ENCODE peak calls at places on chromosomes 16 and 17, in six cellular contexts. I is astrocyte of the spinal cord; F is neural crest cell; O is AG10803; M is activated CD8-positive, alpha-beta T cell treated with anti-CD3 and anti-CD28 coated beads for 36 hours; D is caudate nucleus. S is an unnamed sample.

GRCh38 chr16:4601317-4602186 is 13.1 kb downstream of the UBALD1 start:
- DNase-seq in F (no peak), I (no peak), O (peak), M (no peak), D (peak), S (no peak)

GRCh38 chr17:3015890-3016289 is 47.5 kb downstream of the OR1D5 start:
- DNase-seq in O (peak), I (no peak), F (no peak), M (no peak), D (no peak), S (no peak)

GRCh38 chr17:39261286-39261685 is 35.5 kb upstream of the STAC2 start:
- DNase-seq in M (peak), D (no peak), O (no peak), F (no peak), I (no peak), S (no peak)

GRCh38 chr17:66667491-66668030 is 167.4 kb upstream of the CACNG5 start:
- DNase-seq in M (peak), O (no peak), F (no peak), I (no peak), D (no peak), S (no peak)

GRCh38 chr17:81810476-81810875 is 6.5 kb downstream of the GCGR start:
- DNase-seq in F (no peak), D (no peak), O (no peak), M (no peak), I (no peak), S (no peak)

GRCh38 chr16:56615353-56615752 is 7.0 kb downstream of the MT2A start:
- DNase-seq in D (no peak), O (no peak), I (no peak), F (no peak), M (no peak), S (no peak)

GRCh38 chr16:11583889-11584565 is 2.7 kb downstream of the LITAF start:
- DNase-seq in F (no peak), O (no peak), D (no peak), M (peak), I (no peak), S (no peak)

GRCh38 chr17:50361561-50362480 is 11.2 kb downstream of the MRPL27 start:
- DNase-seq in D (peak), O (peak), F (peak), M (peak), I (peak), S (peak)

GRCh38 chr16:48392407-48392806 is 7.2 kb upstream of the SIAH1 start:
- DNase-seq in O (no peak), M (no peak), I (no peak), F (no peak), D (no peak), S (no peak)

GRCh38 chr17:43542854-43543253 is 3.3 kb downstream of the ETV4 start:
- DNase-seq in D (no peak), I (no peak), O (no peak), F (no peak), M (no peak), S (no peak)

GRCh38 chr17:81124377-81124776 is 40.9 kb upstream of the PVALEF start:
- DNase-seq in O (no peak), I (no peak), F (no peak), M (no peak), D (no peak), S (no peak)

GRCh38 chr17:43406676-43407645 is 8.2 kb downstream of the ARL4D start:
- DNase-seq in M (no peak), F (no peak), D (peak), O (peak), I (no peak), S (no peak)

GRCh38 chr16:76268824-76269223 is 8.4 kb upstream of the CNTNAP4 start:
- DNase-seq in F (no peak), D (no peak), M (no peak), I (peak), O (no peak), S (no peak)

GRCh38 chr17:83202002-83203000 is 122.9 kb downstream of the METRNL start:
- DNase-seq in M (no peak), O (no peak), I (no peak), F (no peak), D (no peak), S (no peak)

GRCh38 chr17:78325076-78325712 is 34.7 kb downstream of the SOCS3 start:
- DNase-seq in M (no peak), F (no peak), O (peak), D (no peak), I (peak), S (no peak)

GRCh38 chr16:84209989-84210388 is 19.0 kb downstream of the ADAD2 start:
- DNase-seq in I (no peak), O (no peak), F (no peak), D (no peak), M (peak), S (no peak)

GRCh38 chr17:18301081-18301480 is 13.7 kb downstream of the TOP3A start:
- DNase-seq in M (no peak), F (no peak), I (no peak), D (no peak), O (no peak), S (no peak)

GRCh38 chr16:87061521-87061920 is 255.7 kb downstream of the C16orf95 start:
- DNase-seq in O (no peak), I (no peak), F (no peak), M (no peak), D (no peak), S (no peak)

GRCh38 chr17:19369846-19370492 is 7.4 kb upstream of the B9D1 start:
- DNase-seq in F (no peak), D (no peak), O (no peak), M (peak), I (no peak), S (no peak)

GRCh38 chr17:41333098-41333497 is 17.5 kb downstream of the KRT33A start:
- DNase-seq in D (no peak), M (no peak), O (no peak), I (no peak), F (no peak), S (no peak)

GRCh38 chr16:48542966-48543365 is 67.0 kb downstream of the N4BP1 start:
- DNase-seq in I (no peak), O (no peak), F (no peak), M (no peak), D (no peak), S (no peak)

GRCh38 chr17:37648555-37648954 is 5.3 kb upstream of the DDX52 start:
- DNase-seq in F (no peak), O (peak), I (peak), M (no peak), D (no peak), S (no peak)

GRCh38 chr16:559411-560207 is 585 bp upstream of the PRR35 start:
- DNase-seq in D (no peak), F (no peak), I (no peak), O (no peak), M (no peak), S (no peak)

GRCh38 chr17:45227631-45228120 is 6.0 kb downstream of the FMNL1 start:
- DNase-seq in D (no peak), F (no peak), I (no peak), O (no peak), M (peak), S (no peak)

GRCh38 chr17:75692976-75693375 is 25.8 kb downstream of the SAP30BP start:
- DNase-seq in F (no peak), I (no peak), D (peak), O (no peak), M (no peak), S (no peak)

GRCh38 chr16:67461600-67462278 is 19.2 kb downstream of the ATP6V0D1 start:
- DNase-seq in D (no peak), I (no peak), O (no peak), F (no peak), M (no peak), S (no peak)

GRCh38 chr17:81512984-81513668 is 527 bp upstream of the ACTG1 start:
- DNase-seq in O (peak), D (peak), M (peak), F (peak), I (peak), S (no peak)

GRCh38 chr17:14304222-14304844 is 3.5 kb downstream of the HS3ST3B1 start:
- DNase-seq in D (no peak), I (peak), M (no peak), O (no peak), F (no peak), S (no peak)

GRCh38 chr17:41420134-41420533 is 4.3 kb downstream of the KRT37 start:
- DNase-seq in O (peak), I (no peak), F (no peak), D (no peak), M (no peak), S (no peak)

GRCh38 chr16:49528035-49528434 is 154.4 kb downstream of the C16orf78 start:
- DNase-seq in M (peak), O (no peak), F (no peak), D (no peak), I (peak), S (no peak)

GRCh38 chr16:71542377-71542776 is 16.2 kb downstream of the CHST4 start:
- DNase-seq in D (no peak), I (no peak), O (peak), M (peak), F (peak), S (no peak)

GRCh38 chr17:4247981-4248388 is 15.8 kb downstream of the ANKFY1 start:
- DNase-seq in I (no peak), M (no peak), F (no peak), D (no peak), O (no peak), S (no peak)

GRCh38 chr17:48003686-48004120 is 32.8 kb downstream of the CDK5RAP3 start:
- DNase-seq in F (no peak), D (no peak), M (no peak), O (no peak), I (no peak), S (no peak)

GRCh38 chr16:85422374-85423185 is 190.5 kb upstream of the GSE1 start:
- DNase-seq in I (no peak), M (peak), F (peak), O (no peak), D (no peak), S (peak)

GRCh38 chr17:17051380-17051779 is 9.1 kb downstream of the MPRIP start:
- DNase-seq in F (no peak), M (no peak), D (no peak), O (no peak), I (no peak), S (no peak)

S was measured in NCI-H2107.